ENCODE peak calls at places on chromosomes 2 and 18, in five cellular contexts. One of them, this sample, is unnamed.

GRCh38 chr2:71282493-71282892 is 49.1 kb upstream of the ZNF638 start:
- DNase-seq in astrocyte: no peak
- DNase-seq in astrocyte of the spinal cord: no peak
- DNase-seq in AG10803: no peak
- DNase-seq in fibroblast of mammary gland: peak
- DNase-seq in this sample: no peak

GRCh38 chr2:237715459-237715947 is 83.1 kb upstream of the RBM44 start:
- DNase-seq in fibroblast of mammary gland: no peak
- DNase-seq in astrocyte: peak
- DNase-seq in AG10803: no peak
- DNase-seq in astrocyte of the spinal cord: no peak
- DNase-seq in this sample: no peak

GRCh38 chr2:151857650-151858049 is 29.4 kb upstream of the ARL5A start:
- DNase-seq in AG10803: no peak
- DNase-seq in astrocyte: no peak
- DNase-seq in fibroblast of mammary gland: no peak
- DNase-seq in astrocyte of the spinal cord: no peak
- DNase-seq in this sample: no peak

GRCh38 chr2:26860451-26860850 is 12.5 kb downstream of the DPYSL5 start:
- DNase-seq in AG10803: no peak
- DNase-seq in astrocyte of the spinal cord: no peak
- DNase-seq in astrocyte: no peak
- DNase-seq in fibroblast of mammary gland: no peak
- DNase-seq in this sample: no peak

GRCh38 chr18:13378150-13378549 is 159.6 kb downstream of the LDLRAD4 start:
- DNase-seq in astrocyte: no peak
- DNase-seq in AG10803: no peak
- DNase-seq in astrocyte of the spinal cord: no peak
- DNase-seq in fibroblast of mammary gland: no peak
- DNase-seq in this sample: no peak

GRCh38 chr2:104444392-104444791 is 409.5 kb upstream of the POU3F3 start:
- DNase-seq in AG10803: peak
- DNase-seq in astrocyte: peak
- DNase-seq in fibroblast of mammary gland: peak
- DNase-seq in astrocyte of the spinal cord: peak
- DNase-seq in this sample: no peak

GRCh38 chr2:239002960-239003932 is 155.4 kb downstream of the TWIST2 start:
- DNase-seq in astrocyte of the spinal cord: peak
- DNase-seq in astrocyte: no peak
- DNase-seq in fibroblast of mammary gland: peak
- DNase-seq in AG10803: peak
- DNase-seq in this sample: peak

GRCh38 chr2:151669585-151670081 is 64.6 kb downstream of the NEB start:
- DNase-seq in AG10803: no peak
- DNase-seq in astrocyte: peak
- DNase-seq in fibroblast of mammary gland: no peak
- DNase-seq in astrocyte of the spinal cord: no peak
- DNase-seq in this sample: peak

GRCh38 chr2:142975239-142975638 is 97.8 kb downstream of the KYNU start:
- DNase-seq in fibroblast of mammary gland: no peak
- DNase-seq in astrocyte of the spinal cord: no peak
- DNase-seq in AG10803: no peak
- DNase-seq in astrocyte: no peak
- DNase-seq in this sample: no peak

GRCh38 chr2:242075163-242075562 is 205.6 kb downstream of the RTP5 start:
- DNase-seq in astrocyte of the spinal cord: peak
- DNase-seq in fibroblast of mammary gland: peak
- DNase-seq in astrocyte: peak
- DNase-seq in AG10803: peak
- DNase-seq in this sample: peak

GRCh38 chr2:187612857-187613256 is 58.6 kb upstream of the TFPI start:
- DNase-seq in fibroblast of mammary gland: no peak
- DNase-seq in AG10803: no peak
- DNase-seq in astrocyte: no peak
- DNase-seq in astrocyte of the spinal cord: no peak
- DNase-seq in this sample: no peak

GRCh38 chr18:21242141-21243040 is at the start of gene GREB1L:
- DNase-seq in astrocyte of the spinal cord: peak
- DNase-seq in AG10803: peak
- DNase-seq in fibroblast of mammary gland: peak
- DNase-seq in astrocyte: peak
- DNase-seq in this sample: peak

GRCh38 chr2:71313-72035 is 25.2 kb upstream of the FAM110C start:
- DNase-seq in fibroblast of mammary gland: no peak
- DNase-seq in astrocyte: no peak
- DNase-seq in AG10803: no peak
- DNase-seq in astrocyte of the spinal cord: no peak
- DNase-seq in this sample: no peak

GRCh38 chr2:132497591-132497990 is 81.0 kb downstream of the GPR39 start:
- DNase-seq in astrocyte: no peak
- DNase-seq in AG10803: peak
- DNase-seq in astrocyte of the spinal cord: no peak
- DNase-seq in fibroblast of mammary gland: peak
- DNase-seq in this sample: no peak

GRCh38 chr18:50268022-50268747 is 1.9 kb upstream of the CFAP53 start:
- DNase-seq in fibroblast of mammary gland: peak
- DNase-seq in AG10803: peak
- DNase-seq in astrocyte: peak
- DNase-seq in astrocyte of the spinal cord: peak
- DNase-seq in this sample: peak

GRCh38 chr2:230643576-230644291 is 68.9 kb upstream of the CAB39 start:
- DNase-seq in AG10803: no peak
- DNase-seq in astrocyte: no peak
- DNase-seq in fibroblast of mammary gland: no peak
- DNase-seq in astrocyte of the spinal cord: no peak
- DNase-seq in this sample: peak

GRCh38 chr2:138455691-138456090 is 45.9 kb upstream of the SPOPL start:
- DNase-seq in astrocyte: no peak
- DNase-seq in fibroblast of mammary gland: no peak
- DNase-seq in astrocyte of the spinal cord: no peak
- DNase-seq in AG10803: no peak
- DNase-seq in this sample: no peak

GRCh38 chr2:70560040-70560439 is 6.4 kb upstream of the TGFA start:
- DNase-seq in AG10803: no peak
- DNase-seq in fibroblast of mammary gland: no peak
- DNase-seq in astrocyte of the spinal cord: no peak
- DNase-seq in astrocyte: no peak
- DNase-seq in this sample: no peak

GRCh38 chr2:232116839-232117238 is 155.3 kb downstream of the DIS3L2 start:
- DNase-seq in fibroblast of mammary gland: no peak
- DNase-seq in AG10803: no peak
- DNase-seq in astrocyte: no peak
- DNase-seq in astrocyte of the spinal cord: no peak
- DNase-seq in this sample: no peak

GRCh38 chr2:138711812-138712211 is 68.4 kb downstream of the NXPH2 start:
- DNase-seq in astrocyte of the spinal cord: no peak
- DNase-seq in AG10803: no peak
- DNase-seq in fibroblast of mammary gland: no peak
- DNase-seq in astrocyte: no peak
- DNase-seq in this sample: no peak

GRCh38 chr2:45821558-45822271 is 170.2 kb downstream of the PRKCE start:
- DNase-seq in AG10803: peak
- DNase-seq in astrocyte of the spinal cord: peak
- DNase-seq in fibroblast of mammary gland: peak
- DNase-seq in astrocyte: peak
- DNase-seq in this sample: peak

GRCh38 chr2:165927774-165928173 is 25.8 kb downstream of the TTC21B start:
- DNase-seq in astrocyte of the spinal cord: no peak
- DNase-seq in AG10803: no peak
- DNase-seq in fibroblast of mammary gland: no peak
- DNase-seq in astrocyte: no peak
- DNase-seq in this sample: no peak

GRCh38 chr2:23600336-23600735 is 215.4 kb downstream of the KLHL29 start:
- DNase-seq in fibroblast of mammary gland: peak
- DNase-seq in astrocyte: peak
- DNase-seq in AG10803: no peak
- DNase-seq in astrocyte of the spinal cord: no peak
- DNase-seq in this sample: no peak

GRCh38 chr2:9803023-9803805 is 40.1 kb upstream of the TAF1B start:
- DNase-seq in astrocyte of the spinal cord: no peak
- DNase-seq in AG10803: peak
- DNase-seq in astrocyte: no peak
- DNase-seq in fibroblast of mammary gland: peak
- DNase-seq in this sample: no peak

GRCh38 chr2:166900700-166901099 is 12.4 kb downstream of the XIRP2 start:
- DNase-seq in astrocyte: peak
- DNase-seq in fibroblast of mammary gland: peak
- DNase-seq in astrocyte of the spinal cord: peak
- DNase-seq in AG10803: no peak
- DNase-seq in this sample: peak

GRCh38 chr2:156124458-156124857 is 208.1 kb downstream of the NR4A2 start:
- DNase-seq in astrocyte of the spinal cord: no peak
- DNase-seq in fibroblast of mammary gland: no peak
- DNase-seq in astrocyte: no peak
- DNase-seq in AG10803: no peak
- DNase-seq in this sample: no peak

GRCh38 chr2:7992612-7993596 is 689.0 kb upstream of the ID2 start:
- DNase-seq in fibroblast of mammary gland: peak
- DNase-seq in AG10803: no peak
- DNase-seq in astrocyte of the spinal cord: no peak
- DNase-seq in astrocyte: no peak
- DNase-seq in this sample: peak

GRCh38 chr2:225429718-225430117 is 30.2 kb downstream of the NYAP2 start:
- DNase-seq in fibroblast of mammary gland: peak
- DNase-seq in astrocyte of the spinal cord: peak
- DNase-seq in astrocyte: peak
- DNase-seq in AG10803: peak
- DNase-seq in this sample: peak

GRCh38 chr2:234691226-234691600 is 194.3 kb upstream of the ARL4C start:
- DNase-seq in astrocyte: no peak
- DNase-seq in fibroblast of mammary gland: peak
- DNase-seq in AG10803: no peak
- DNase-seq in astrocyte of the spinal cord: no peak
- DNase-seq in this sample: no peak

GRCh38 chr2:26144953-26145680 is 27.8 kb upstream of the GAREM2 start:
- DNase-seq in fibroblast of mammary gland: peak
- DNase-seq in AG10803: peak
- DNase-seq in astrocyte: peak
- DNase-seq in astrocyte of the spinal cord: peak
- DNase-seq in this sample: peak

GRCh38 chr2:71670430-71670795 is 217.1 kb downstream of the DYSF start:
- DNase-seq in AG10803: no peak
- DNase-seq in astrocyte: no peak
- DNase-seq in astrocyte of the spinal cord: no peak
- DNase-seq in fibroblast of mammary gland: no peak
- DNase-seq in this sample: no peak

GRCh38 chr2:24253303-24253919 is 78.6 kb downstream of the FAM228A start:
- DNase-seq in AG10803: peak
- DNase-seq in fibroblast of mammary gland: peak
- DNase-seq in astrocyte: peak
- DNase-seq in astrocyte of the spinal cord: peak
- DNase-seq in this sample: peak

GRCh38 chr2:235149240-235149641 is 197.4 kb downstream of the SH3BP4 start:
- DNase-seq in AG10803: peak
- DNase-seq in astrocyte of the spinal cord: peak
- DNase-seq in astrocyte: peak
- DNase-seq in fibroblast of mammary gland: no peak
- DNase-seq in this sample: no peak

GRCh38 chr2:144516981-144517824 is 2.7 kb downstream of the ZEB2 start:
- DNase-seq in AG10803: peak
- DNase-seq in fibroblast of mammary gland: peak
- DNase-seq in astrocyte: peak
- DNase-seq in astrocyte of the spinal cord: peak
- DNase-seq in this sample: peak

GRCh38 chr2:134391751-134392160 is 137.9 kb downstream of the MGAT5 start:
- DNase-seq in astrocyte of the spinal cord: no peak
- DNase-seq in fibroblast of mammary gland: no peak
- DNase-seq in astrocyte: peak
- DNase-seq in AG10803: no peak
- DNase-seq in this sample: no peak

DNA sequence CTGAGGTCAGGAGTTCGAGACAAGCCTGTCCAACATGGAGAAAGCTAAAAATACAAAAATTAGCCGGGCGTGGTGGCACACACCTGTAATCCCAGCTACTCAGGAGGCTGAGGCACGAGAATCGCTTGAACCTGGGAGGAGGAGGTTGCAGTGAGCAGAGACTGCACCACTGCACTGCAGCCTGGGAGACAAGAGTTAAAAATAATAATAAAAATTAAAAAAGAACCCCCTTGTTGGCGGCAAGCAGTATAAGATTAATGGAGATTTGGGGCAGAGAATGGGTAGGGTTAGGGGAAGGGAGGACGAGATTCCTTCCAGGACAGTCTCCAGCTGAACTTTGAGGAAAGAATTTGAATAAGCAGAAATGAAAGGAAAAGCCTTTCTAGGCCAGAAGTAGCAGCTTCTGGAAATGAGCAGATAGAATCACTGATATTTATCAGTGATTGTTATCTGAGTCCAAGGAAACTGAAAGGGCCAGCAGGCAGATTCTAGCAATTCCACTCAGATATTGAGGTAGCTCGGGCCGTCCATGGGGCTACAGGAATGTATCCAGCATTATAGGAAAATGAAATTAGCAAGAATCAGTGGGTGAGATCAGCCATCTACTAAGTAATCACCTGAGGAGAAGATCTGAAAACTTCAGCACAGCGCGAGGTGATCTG is 7.0 kb upstream of the MYCN start:
- DNase-seq in astrocyte of the spinal cord: no peak
- DNase-seq in fibroblast of mammary gland: no peak
- DNase-seq in AG10803: no peak
- DNase-seq in astrocyte: no peak
- DNase-seq in this sample: no peak
- H3K4me3 ChIP-seq in astrocyte of the spinal cord: no peak
- H3K4me3 ChIP-seq in fibroblast of mammary gland: no peak
- H3K4me3 ChIP-seq in AG10803: no peak
- H3K4me3 ChIP-seq in astrocyte: no peak
- H3K4me3 ChIP-seq in this sample: no peak

DNA sequence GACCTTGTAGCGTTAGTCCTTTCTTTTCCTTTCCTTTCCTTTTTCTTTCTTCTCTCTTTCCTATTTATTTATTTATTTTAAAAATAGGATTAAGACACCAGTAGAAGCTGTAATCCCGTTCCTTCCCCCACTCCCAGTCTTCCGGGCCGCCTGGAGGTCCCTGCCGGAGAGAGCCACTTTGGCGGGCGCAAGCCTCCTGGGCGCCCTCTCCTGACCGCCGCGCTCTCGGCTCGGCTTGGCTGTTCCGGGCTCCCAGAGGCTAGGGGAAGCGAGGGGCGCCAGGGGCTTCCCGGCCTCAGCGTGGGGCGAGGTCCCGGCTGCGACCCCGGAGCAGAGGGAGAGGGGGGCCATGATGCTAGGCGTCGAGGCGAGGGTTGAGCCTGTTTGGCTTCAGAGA is 10.9 kb downstream of the MEIS1 start:
- DNase-seq in AG10803: peak
- DNase-seq in astrocyte: no peak
- DNase-seq in astrocyte of the spinal cord: peak
- DNase-seq in fibroblast of mammary gland: peak
- DNase-seq in this sample: no peak
- H3K4me3 ChIP-seq in AG10803: peak
- H3K4me3 ChIP-seq in astrocyte: peak
- H3K4me3 ChIP-seq in astrocyte of the spinal cord: peak
- H3K4me3 ChIP-seq in fibroblast of mammary gland: peak
- H3K4me3 ChIP-seq in this sample: peak

GRCh38 chr2:54924121-54924520 is 126.1 kb downstream of the RTN4 start:
- DNase-seq in fibroblast of mammary gland: no peak
- DNase-seq in AG10803: no peak
- DNase-seq in astrocyte of the spinal cord: no peak
- DNase-seq in astrocyte: no peak
- DNase-seq in this sample: no peak
- H3K4me3 ChIP-seq in fibroblast of mammary gland: no peak
- H3K4me3 ChIP-seq in AG10803: no peak
- H3K4me3 ChIP-seq in astrocyte of the spinal cord: no peak
- H3K4me3 ChIP-seq in astrocyte: no peak
- H3K4me3 ChIP-seq in this sample: no peak

GRCh38 chr18:70195014-70195614 is 10.4 kb downstream of the RTTN start:
- DNase-seq in AG10803: no peak
- DNase-seq in fibroblast of mammary gland: no peak
- DNase-seq in astrocyte of the spinal cord: no peak
- DNase-seq in astrocyte: no peak
- DNase-seq in this sample: no peak
- H3K4me3 ChIP-seq in AG10803: no peak
- H3K4me3 ChIP-seq in fibroblast of mammary gland: no peak
- H3K4me3 ChIP-seq in astrocyte of the spinal cord: no peak
- H3K4me3 ChIP-seq in astrocyte: no peak
- H3K4me3 ChIP-seq in this sample: no peak